ENCODE peak calls at places on chromosome 14, in ten cellular contexts. K is retinal pigment epithelial cell, R is NCI-H1417, A is AG10803, U is naive B cell, W is GM19239, F is amniotic stem cell, L is NCI-H2029, T is astrocyte, P is brain microvascular endothelial cell. E is an unnamed sample.

GRCh38 chr14:99234982-99235491 is 37.0 kb downstream of the BCL11B start:
- DNase-seq in L (no peak), P (no peak), T (peak), K (no peak), U (no peak), W (no peak), F (no peak), A (no peak), R (no peak), E (no peak)

GRCh38 chr14:50603565-50603964 is 43.6 kb downstream of the ATL1 start:
- DNase-seq in T (peak), U (no peak), R (no peak), W (no peak), P (peak), L (no peak), F (no peak), A (no peak), K (no peak), E (no peak)

GRCh38 chr14:24837280-24838046 is 203.5 kb upstream of the GZMB start:
- DNase-seq in L (no peak), A (peak), P (peak), T (peak), U (no peak), K (no peak), R (no peak), F (no peak), W (no peak), E (no peak)

GRCh38 chr14:41606249-41607118 is at the start of gene LRFN5:
- DNase-seq in W (no peak), P (no peak), T (peak), F (no peak), K (no peak), A (peak), L (peak), U (no peak), R (peak), E (peak)

GRCh38 chr14:50806241-50806933 is 24.6 kb downstream of the NIN start:
- DNase-seq in U (no peak), F (no peak), T (no peak), L (no peak), W (no peak), A (peak), K (no peak), R (peak), P (no peak), E (no peak)

GRCh38 chr14:101595887-101596721 is 34.8 kb downstream of the DIO3 start:
- DNase-seq in R (no peak), T (no peak), U (peak), L (no peak), P (no peak), A (no peak), K (no peak), W (no peak), F (no peak), E (no peak)

GRCh38 chr14:92625213-92625612 is 111.6 kb downstream of the RIN3 start:
- DNase-seq in P (peak), W (no peak), F (peak), A (peak), T (peak), L (no peak), U (no peak), R (no peak), K (no peak), E (peak)

GRCh38 chr14:103847954-103848719 is 762 bp upstream of the PPP1R13B start:
- DNase-seq in W (peak), L (no peak), R (peak), F (no peak), K (no peak), A (no peak), T (no peak), U (peak), P (peak), E (no peak)

GRCh38 chr14:105025429-105025828 is 4.5 kb upstream of the CDCA4 start:
- DNase-seq in F (no peak), W (no peak), A (no peak), L (no peak), T (no peak), K (no peak), R (no peak), U (no peak), P (no peak), E (no peak)

GRCh38 chr14:94173885-94174621 is at the start of gene PPP4R4:
- DNase-seq in W (peak), T (peak), U (peak), P (peak), R (peak), K (peak), F (peak), L (peak), A (peak), E (peak)

GRCh38 chr14:73386342-73386741 is 72.0 kb downstream of the NUMB start:
- DNase-seq in A (no peak), L (no peak), W (no peak), T (peak), K (no peak), P (no peak), R (no peak), F (no peak), U (no peak), E (no peak)

GRCh38 chr14:92539875-92540274 is 26.3 kb downstream of the RIN3 start:
- DNase-seq in U (no peak), A (no peak), F (no peak), R (no peak), K (no peak), L (no peak), T (no peak), W (no peak), P (peak), E (no peak)

GRCh38 chr14:99188721-99189120 is 83.3 kb downstream of the BCL11B start:
- DNase-seq in R (peak), L (no peak), W (no peak), A (no peak), K (no peak), U (no peak), F (no peak), T (no peak), P (no peak), E (no peak)

GRCh38 chr14:71328954-71329353 is 421.7 kb downstream of the PCNX1 start:
- DNase-seq in U (no peak), P (no peak), T (no peak), L (no peak), K (no peak), F (no peak), R (no peak), W (no peak), A (no peak), E (no peak)

GRCh38 chr14:101313268-101313667 is 248.0 kb upstream of the DIO3 start:
- DNase-seq in W (no peak), F (no peak), K (no peak), P (no peak), T (no peak), A (no peak), U (no peak), L (no peak), R (no peak), E (no peak)

GRCh38 chr14:54834727-54835126 is 67.9 kb downstream of the GCH1 start:
- DNase-seq in F (no peak), A (no peak), T (no peak), L (no peak), W (no peak), R (no peak), U (no peak), K (no peak), P (no peak), E (no peak)

GRCh38 chr14:96285667-96286066 is 29.7 kb downstream of the BDKRB1 start:
- DNase-seq in L (no peak), K (no peak), F (no peak), U (no peak), R (no peak), P (no peak), W (no peak), T (peak), A (peak), E (no peak)

GRCh38 chr14:41449057-41449456 is 157.6 kb upstream of the LRFN5 start:
- DNase-seq in P (no peak), T (peak), U (no peak), W (no peak), K (peak), R (no peak), L (no peak), A (no peak), F (no peak), E (peak)

GRCh38 chr14:50599700-50600444 is 39.9 kb downstream of the ATL1 start:
- DNase-seq in R (peak), P (peak), U (peak), W (no peak), A (peak), K (no peak), F (peak), T (peak), L (no peak), E (peak)

GRCh38 chr14:56322531-56322930 is 204.3 kb downstream of the PELI2 start:
- DNase-seq in P (no peak), F (no peak), A (no peak), W (no peak), R (no peak), U (no peak), L (peak), T (no peak), K (no peak), E (no peak)

GRCh38 chr14:105301103-105301914 is 508 bp upstream of the BRF1 start:
- DNase-seq in T (peak), P (peak), L (peak), U (peak), A (peak), R (peak), W (peak), F (peak), K (peak), E (peak)

GRCh38 chr14:38124496-38124895 is 83.2 kb upstream of the SSTR1 start:
- DNase-seq in K (no peak), W (no peak), F (no peak), P (no peak), A (no peak), L (no peak), U (no peak), R (peak), T (no peak), E (no peak)

GRCh38 chr14:34593740-34594375 is 36.1 kb downstream of the SNX6 start:
- DNase-seq in W (no peak), K (no peak), T (peak), L (no peak), A (peak), P (peak), U (no peak), F (peak), R (no peak), E (no peak)

GRCh38 chr14:78902010-78902623 is 731.9 kb downstream of the NRXN3 start:
- DNase-seq in L (no peak), F (peak), R (peak), T (peak), K (peak), A (peak), W (no peak), U (no peak), P (peak), E (peak)

GRCh38 chr14:104724407-104724980 is 465 bp downstream of the ADSS1 start:
- DNase-seq in T (no peak), U (no peak), K (no peak), W (no peak), A (no peak), F (no peak), R (no peak), P (no peak), L (no peak), E (no peak)

GRCh38 chr14:45990252-45990651 is 661.3 kb downstream of the RPL10L start:
- DNase-seq in W (no peak), A (no peak), F (no peak), L (no peak), P (no peak), K (no peak), R (peak), T (no peak), U (no peak), E (peak)

GRCh38 chr14:64117671-64118402 is 176.3 kb downstream of the ESR2 start:
- DNase-seq in L (no peak), W (no peak), K (peak), F (no peak), A (peak), P (peak), R (no peak), T (peak), U (no peak), E (peak)

GRCh38 chr14:72559227-72559626 is 334.7 kb downstream of the DPF3 start:
- DNase-seq in A (peak), T (peak), L (no peak), W (no peak), U (no peak), K (peak), P (peak), R (no peak), F (no peak), E (peak)

GRCh38 chr14:47278233-47278842 is 397.1 kb downstream of the MDGA2 start:
- DNase-seq in A (no peak), R (peak), L (no peak), W (peak), T (peak), U (no peak), F (no peak), P (peak), K (no peak), E (peak)

GRCh38 chr14:59438148-59438766 is 26.9 kb downstream of the GPR135 start:
- DNase-seq in L (no peak), P (peak), R (no peak), U (no peak), F (no peak), T (peak), A (peak), K (no peak), W (no peak), E (peak)

GRCh38 chr14:100149789-100150611 is 9.4 kb downstream of the DEGS2 start:
- DNase-seq in R (no peak), W (no peak), L (peak), P (no peak), U (no peak), A (no peak), F (no peak), T (no peak), K (no peak), E (peak)